ENCODE peak calls at places on chromosomes 16 and 17, in four cellular contexts. S is lower lobe of right lung, B is dorsolateral prefrontal cortex, O is HTR-8/SVneo. M is an unnamed sample.
A peak's percentile ranks its signal among the peaks of the same experiment; 100 is the strongest.

GRCh38 chr17:35161281-35161761 is 13.7 kb downstream of the UNC45B start:
- DNase-seq in S (no peak), B (no peak), O (no peak), M (no peak)

GRCh38 chr17:75854881-75855309 is 240 bp downstream of the WBP2 start:
- DNase-seq in S (peak; percentile 74), B (no peak), O (peak; percentile 45), M (no peak)

GRCh38 chr17:7889166-7889584 is 586 bp downstream of the CHD3 start:
- DNase-seq in S (peak; percentile 97), B (peak; percentile 95), O (peak; percentile 93), M (peak; percentile 91)

GRCh38 chr16:2858245-2859025 is 465 bp upstream of the PRSS22 start:
- DNase-seq in S (peak; percentile 90), B (no peak), O (no peak), M (no peak)

GRCh38 chr16:83606486-83607030 is 201.2 kb upstream of the HSBP1 start:
- DNase-seq in S (no peak), B (no peak), O (no peak), M (no peak)

GRCh38 chr16:2499454-2499853 is 14.3 kb upstream of the ATP6V0C start:
- DNase-seq in S (no peak), B (no peak), O (no peak), M (no peak)

GRCh38 chr17:41724476-41725030 is 9.9 kb downstream of the HAP1 start:
- DNase-seq in S (no peak), B (no peak), O (no peak), M (no peak)

GRCh38 chr17:19727466-19728113 is 11.2 kb upstream of the SLC47A2 start:
- DNase-seq in S (no peak), B (peak; percentile 89), O (no peak), M (peak; percentile 86)

GRCh38 chr16:1745900-1746692 is 25.2 kb downstream of the NME3 start:
- DNase-seq in S (no peak), B (no peak), O (peak; percentile 95), M (no peak)

GRCh38 chr17:36482611-36483504 is 3.6 kb upstream of the ZNHIT3 start:
- DNase-seq in S (peak; percentile 88), B (peak; percentile 70), O (peak; percentile 89), M (peak; percentile 57)

GRCh38 chr17:4796550-4796915 is 569 bp downstream of the PSMB6 start:
- DNase-seq in S (no peak), B (no peak), O (peak; percentile 54), M (no peak)

GRCh38 chr17:55654821-55655220 is 67.8 kb downstream of the TMEM100 start:
- DNase-seq in S (no peak), B (no peak), O (no peak), M (no peak)

GRCh38 chr17:81440511-81441244 is 45.4 kb downstream of the BAHCC1 start:
- DNase-seq in S (no peak), B (no peak), O (peak; percentile 37), M (no peak)

GRCh38 chr16:82016964-82017363 is 5.7 kb upstream of the SDR42E1 start:
- DNase-seq in S (no peak), B (no peak), O (no peak), M (no peak)

GRCh38 chr17:74730491-74731346 is 6.3 kb upstream of the RAB37 start:
- DNase-seq in S (no peak), B (no peak), O (no peak), M (no peak)

GRCh38 chr17:57020208-57020607 is 42.3 kb downstream of the SCPEP1 start:
- DNase-seq in S (no peak), B (no peak), O (no peak), M (no peak)

GRCh38 chr16:68267612-68268405 is 3.5 kb downstream of the SLC7A6 start:
- DNase-seq in S (no peak), B (no peak), O (no peak), M (peak; percentile 55)

GRCh38 chr17:77266891-77267341 is 126.1 kb downstream of the SEC14L1 start:
- DNase-seq in S (no peak), B (no peak), O (no peak), M (no peak)

GRCh38 chr17:7109461-7110322 is 4.9 kb downstream of the ASGR2 start:
- DNase-seq in S (no peak), B (no peak), O (no peak), M (no peak)

GRCh38 chr17:28258347-28258887 is 60.6 kb upstream of the TMEM97 start:
- DNase-seq in S (no peak), B (no peak), O (no peak), M (no peak)

GRCh38 chr17:1182831-1183578 is 3.2 kb upstream of the ABR start:
- DNase-seq in S (no peak), B (no peak), O (no peak), M (no peak)

GRCh38 chr16:68200120-68200783 is 35.7 kb downstream of the ESRP2 start:
- DNase-seq in S (no peak), B (no peak), O (peak; percentile 32), M (no peak)

GRCh38 chr16:84606081-84606875 is 11.6 kb downstream of the COTL1 start:
- DNase-seq in S (no peak), B (no peak), O (no peak), M (no peak)

GRCh38 chr16:73054732-73055481 is 7.0 kb upstream of the ZFHX3 start:
- DNase-seq in S (no peak), B (no peak), O (no peak), M (no peak)

GRCh38 chr16:19980866-19981265 is 92.8 kb downstream of the GPR139 start:
- DNase-seq in S (no peak), B (no peak), O (no peak), M (no peak)

GRCh38 chr17:27529230-27529796 is 73.1 kb downstream of the KSR1 start:
- DNase-seq in S (peak; percentile 75), B (no peak), O (no peak), M (no peak)

GRCh38 chr16:89779231-89779912 is 37.1 kb downstream of the FANCA start:
- DNase-seq in S (no peak), B (peak; percentile 47), O (no peak), M (no peak)

GRCh38 chr16:68074850-68075249 is 10.3 kb upstream of the NFATC3 start:
- DNase-seq in S (no peak), B (no peak), O (no peak), M (no peak)

GRCh38 chr16:7340938-7341337 is 8.3 kb downstream of the RBFOX1 start:
- DNase-seq in S (no peak), B (no peak), O (no peak), M (no peak)

GRCh38 chr17:57527437-57528083 is 217.5 kb downstream of the CCDC182 start:
- DNase-seq in S (no peak), B (no peak), O (no peak), M (no peak)

GRCh38 chr16:81833751-81834150 is 54.7 kb downstream of the PLCG2 start:
- DNase-seq in S (no peak), B (no peak), O (no peak), M (no peak)

GRCh38 chr17:8289103-8289397 is 580 bp downstream of the RANGRF start:
- DNase-seq in S (peak; percentile 87), B (no peak), O (no peak), M (no peak)

GRCh38 chr16:30458561-30459394 is 13.1 kb upstream of the SEPHS2 start:
- DNase-seq in S (peak; percentile 84), B (no peak), O (no peak), M (no peak)

GRCh38 chr17:50348522-50349240 is 2.8 kb downstream of the XYLT2 start:
- DNase-seq in S (no peak), B (no peak), O (peak; percentile 51), M (no peak)

GRCh38 chr17:40516581-40517285 is 15.3 kb upstream of the TNS4 start:
- DNase-seq in S (no peak), B (no peak), O (peak; percentile 50), M (peak; percentile 7)

GRCh38 chr17:67865438-67865837 is 40.1 kb downstream of the BPTF start:
- DNase-seq in S (no peak), B (no peak), O (no peak), M (no peak)

M was measured in gastrocnemius medialis.